ENCODE peak calls at places on chromosomes 11 and 22, in ten cellular contexts. One of them, this sample, is unnamed. For H3K4me1, the result is how much of the 10 kb centered on the place peaks cover.

GRCh38 chr22:44403930-44404329 is 91.2 kb upstream of the SHISAL1 start:
- DNase-seq in GM23248: no peak
- DNase-seq in prostate gland: no peak
- DNase-seq in fibroblast of lung: no peak
- DNase-seq in heart right ventricle: peak
- DNase-seq in CD8-positive, alpha-beta T cell: no peak
- DNase-seq in endodermal cell: peak
- DNase-seq in GM23338: no peak
- DNase-seq in kidney: peak
- DNase-seq in lower lobe of right lung: no peak
- DNase-seq in this sample: no peak

GRCh38 chr11:97832451-97832850 is 1188.3 kb upstream of the CNTN5 start:
- DNase-seq in GM23248: no peak
- DNase-seq in prostate gland: no peak
- DNase-seq in fibroblast of lung: no peak
- DNase-seq in heart right ventricle: no peak
- DNase-seq in CD8-positive, alpha-beta T cell: no peak
- DNase-seq in endodermal cell: no peak
- DNase-seq in GM23338: no peak
- DNase-seq in kidney: no peak
- DNase-seq in lower lobe of right lung: no peak
- DNase-seq in this sample: no peak

GRCh38 chr11:17014774-17015638 is 792 bp upstream of the PLEKHA7 start:
- DNase-seq in GM23248: peak
- DNase-seq in prostate gland: no peak
- DNase-seq in fibroblast of lung: peak
- DNase-seq in heart right ventricle: no peak
- DNase-seq in CD8-positive, alpha-beta T cell: no peak
- DNase-seq in endodermal cell: peak
- DNase-seq in GM23338: peak
- DNase-seq in kidney: no peak
- DNase-seq in lower lobe of right lung: no peak
- DNase-seq in this sample: no peak

GRCh38 chr11:5528495-5528894 is 12.0 kb upstream of the UBQLNL start:
- DNase-seq in GM23248: no peak
- DNase-seq in prostate gland: no peak
- DNase-seq in fibroblast of lung: no peak
- DNase-seq in heart right ventricle: no peak
- DNase-seq in CD8-positive, alpha-beta T cell: no peak
- DNase-seq in endodermal cell: no peak
- DNase-seq in GM23338: no peak
- DNase-seq in kidney: no peak
- DNase-seq in lower lobe of right lung: no peak
- DNase-seq in this sample: no peak

GRCh38 chr11:131688056-131688693 is 317.8 kb downstream of the NTM start:
- DNase-seq in GM23248: peak
- DNase-seq in prostate gland: no peak
- DNase-seq in fibroblast of lung: peak
- DNase-seq in heart right ventricle: peak
- DNase-seq in CD8-positive, alpha-beta T cell: no peak
- DNase-seq in endodermal cell: peak
- DNase-seq in GM23338: peak
- DNase-seq in kidney: peak
- DNase-seq in lower lobe of right lung: peak
- DNase-seq in this sample: peak

GRCh38 chr22:43186272-43187170 is at the start of gene TTLL12:
- DNase-seq in GM23248: peak
- DNase-seq in prostate gland: peak
- DNase-seq in fibroblast of lung: peak
- DNase-seq in heart right ventricle: peak
- DNase-seq in CD8-positive, alpha-beta T cell: peak
- DNase-seq in endodermal cell: peak
- DNase-seq in GM23338: peak
- DNase-seq in kidney: peak
- DNase-seq in lower lobe of right lung: peak
- DNase-seq in this sample: peak

GRCh38 chr11:61602775-61603569 is 22.1 kb upstream of the SYT7 start:
- DNase-seq in GM23248: peak
- DNase-seq in prostate gland: no peak
- DNase-seq in fibroblast of lung: peak
- DNase-seq in heart right ventricle: peak
- DNase-seq in CD8-positive, alpha-beta T cell: no peak
- DNase-seq in endodermal cell: no peak
- DNase-seq in GM23338: no peak
- DNase-seq in kidney: peak
- DNase-seq in lower lobe of right lung: no peak
- DNase-seq in this sample: peak

GRCh38 chr11:118569670-118570069 is 2.5 kb upstream of the ARCN1 start:
- DNase-seq in GM23248: no peak
- DNase-seq in prostate gland: no peak
- DNase-seq in fibroblast of lung: no peak
- DNase-seq in heart right ventricle: no peak
- DNase-seq in CD8-positive, alpha-beta T cell: no peak
- DNase-seq in endodermal cell: no peak
- DNase-seq in GM23338: no peak
- DNase-seq in kidney: no peak
- DNase-seq in lower lobe of right lung: no peak
- DNase-seq in this sample: no peak

GRCh38 chr22:38244106-38244505 is 28.7 kb downstream of the TMEM184B start:
- DNase-seq in GM23248: no peak
- DNase-seq in prostate gland: no peak
- DNase-seq in fibroblast of lung: no peak
- DNase-seq in heart right ventricle: no peak
- DNase-seq in CD8-positive, alpha-beta T cell: no peak
- DNase-seq in endodermal cell: no peak
- DNase-seq in GM23338: no peak
- DNase-seq in kidney: no peak
- DNase-seq in lower lobe of right lung: no peak
- DNase-seq in this sample: no peak
- H3K27ac ChIP-seq in GM23248: no peak
- H3K27ac ChIP-seq in prostate gland: no peak
- H3K27ac ChIP-seq in fibroblast of lung: peak
- H3K27ac ChIP-seq in heart right ventricle: no peak
- H3K27ac ChIP-seq in CD8-positive, alpha-beta T cell: no peak
- H3K27ac ChIP-seq in endodermal cell: no peak
- H3K27ac ChIP-seq in GM23338: no peak
- H3K27ac ChIP-seq in kidney: no peak
- H3K27ac ChIP-seq in lower lobe of right lung: peak
- H3K27ac ChIP-seq in this sample: no peak

GRCh38 chr22:30752771-30753170 is 58.1 kb downstream of the OSBP2 start:
- DNase-seq in GM23248: no peak
- DNase-seq in prostate gland: no peak
- DNase-seq in fibroblast of lung: no peak
- DNase-seq in heart right ventricle: no peak
- DNase-seq in CD8-positive, alpha-beta T cell: no peak
- DNase-seq in endodermal cell: no peak
- DNase-seq in GM23338: no peak
- DNase-seq in kidney: no peak
- DNase-seq in lower lobe of right lung: no peak
- DNase-seq in this sample: no peak

GRCh38 chr22:30753701-30754100 is 59.0 kb downstream of the OSBP2 start:
- DNase-seq in GM23248: no peak
- DNase-seq in prostate gland: no peak
- DNase-seq in fibroblast of lung: no peak
- DNase-seq in heart right ventricle: no peak
- DNase-seq in CD8-positive, alpha-beta T cell: no peak
- DNase-seq in endodermal cell: no peak
- DNase-seq in GM23338: no peak
- DNase-seq in kidney: no peak
- DNase-seq in lower lobe of right lung: no peak
- DNase-seq in this sample: no peak

GRCh38 chr22:30755760-30756124 is 61.1 kb downstream of the OSBP2 start:
- DNase-seq in GM23248: no peak
- DNase-seq in prostate gland: no peak
- DNase-seq in fibroblast of lung: no peak
- DNase-seq in heart right ventricle: no peak
- DNase-seq in CD8-positive, alpha-beta T cell: no peak
- DNase-seq in endodermal cell: no peak
- DNase-seq in GM23338: no peak
- DNase-seq in kidney: no peak
- DNase-seq in lower lobe of right lung: no peak
- DNase-seq in this sample: no peak

GRCh38 chr22:30754971-30755759 is 60.5 kb downstream of the OSBP2 start:
- DNase-seq in GM23248: peak
- DNase-seq in prostate gland: peak
- DNase-seq in fibroblast of lung: peak
- DNase-seq in heart right ventricle: no peak
- DNase-seq in CD8-positive, alpha-beta T cell: peak
- DNase-seq in endodermal cell: peak
- DNase-seq in GM23338: peak
- DNase-seq in kidney: no peak
- DNase-seq in lower lobe of right lung: no peak
- DNase-seq in this sample: no peak

GRCh38 chr22:30754521-30754920 is 59.8 kb downstream of the OSBP2 start:
- DNase-seq in GM23248: no peak
- DNase-seq in prostate gland: no peak
- DNase-seq in fibroblast of lung: no peak
- DNase-seq in heart right ventricle: no peak
- DNase-seq in CD8-positive, alpha-beta T cell: no peak
- DNase-seq in endodermal cell: no peak
- DNase-seq in GM23338: no peak
- DNase-seq in kidney: no peak
- DNase-seq in lower lobe of right lung: no peak
- DNase-seq in this sample: no peak
- H3K4me1 ChIP-seq in GM23248: under half
- H3K4me1 ChIP-seq in prostate gland: under half
- H3K4me1 ChIP-seq in fibroblast of lung: under half
- H3K4me1 ChIP-seq in heart right ventricle: under half
- H3K4me1 ChIP-seq in CD8-positive, alpha-beta T cell: under half
- H3K4me1 ChIP-seq in endodermal cell: under half
- H3K4me1 ChIP-seq in GM23338: under half
- H3K4me1 ChIP-seq in kidney: under half
- H3K4me1 ChIP-seq in lower lobe of right lung: under half
- H3K4me1 ChIP-seq in this sample: under half

GRCh38 chr22:48492371-48493320 is 1335.0 kb downstream of the BRD1 start:
- DNase-seq in GM23248: peak
- DNase-seq in prostate gland: peak
- DNase-seq in fibroblast of lung: peak
- DNase-seq in heart right ventricle: peak
- DNase-seq in CD8-positive, alpha-beta T cell: no peak
- DNase-seq in endodermal cell: peak
- DNase-seq in GM23338: peak
- DNase-seq in kidney: peak
- DNase-seq in lower lobe of right lung: peak
- DNase-seq in this sample: peak

GRCh38 chr22:48491451-48491941 is 1336.2 kb downstream of the BRD1 start:
- DNase-seq in GM23248: peak
- DNase-seq in prostate gland: no peak
- DNase-seq in fibroblast of lung: no peak
- DNase-seq in heart right ventricle: no peak
- DNase-seq in CD8-positive, alpha-beta T cell: no peak
- DNase-seq in endodermal cell: peak
- DNase-seq in GM23338: no peak
- DNase-seq in kidney: no peak
- DNase-seq in lower lobe of right lung: no peak
- DNase-seq in this sample: no peak

GRCh38 chr22:48489551-48490512 is 1337.8 kb downstream of the BRD1 start:
- DNase-seq in GM23248: peak
- DNase-seq in prostate gland: no peak
- DNase-seq in fibroblast of lung: peak
- DNase-seq in heart right ventricle: no peak
- DNase-seq in CD8-positive, alpha-beta T cell: no peak
- DNase-seq in endodermal cell: peak
- DNase-seq in GM23338: no peak
- DNase-seq in kidney: peak
- DNase-seq in lower lobe of right lung: no peak
- DNase-seq in this sample: no peak

GRCh38 chr22:48488611-48489456 is 1338.8 kb downstream of the BRD1 start:
- DNase-seq in GM23248: peak
- DNase-seq in prostate gland: no peak
- DNase-seq in fibroblast of lung: no peak
- DNase-seq in heart right ventricle: no peak
- DNase-seq in CD8-positive, alpha-beta T cell: no peak
- DNase-seq in endodermal cell: peak
- DNase-seq in GM23338: peak
- DNase-seq in kidney: no peak
- DNase-seq in lower lobe of right lung: no peak
- DNase-seq in this sample: peak

GRCh38 chr22:48490513-48491411 is 1336.9 kb downstream of the BRD1 start:
- DNase-seq in GM23248: peak
- DNase-seq in prostate gland: no peak
- DNase-seq in fibroblast of lung: no peak
- DNase-seq in heart right ventricle: no peak
- DNase-seq in CD8-positive, alpha-beta T cell: no peak
- DNase-seq in endodermal cell: peak
- DNase-seq in GM23338: no peak
- DNase-seq in kidney: no peak
- DNase-seq in lower lobe of right lung: no peak
- DNase-seq in this sample: no peak
- H3K4me3 ChIP-seq in GM23248: peak
- H3K4me3 ChIP-seq in prostate gland: peak
- H3K4me3 ChIP-seq in fibroblast of lung: no peak
- H3K4me3 ChIP-seq in heart right ventricle: no peak
- H3K4me3 ChIP-seq in CD8-positive, alpha-beta T cell: no peak
- H3K4me3 ChIP-seq in endodermal cell: peak
- H3K4me3 ChIP-seq in GM23338: peak
- H3K4me3 ChIP-seq in kidney: no peak
- H3K4me3 ChIP-seq in lower lobe of right lung: peak
- H3K4me3 ChIP-seq in this sample: no peak

GRCh38 chr11:329886-330253 is 9.2 kb upstream of the IFITM3 start:
- DNase-seq in GM23248: no peak
- DNase-seq in prostate gland: no peak
- DNase-seq in fibroblast of lung: no peak
- DNase-seq in heart right ventricle: no peak
- DNase-seq in CD8-positive, alpha-beta T cell: no peak
- DNase-seq in endodermal cell: peak
- DNase-seq in GM23338: no peak
- DNase-seq in kidney: peak
- DNase-seq in lower lobe of right lung: no peak
- DNase-seq in this sample: no peak

GRCh38 chr11:330307-330693 is 9.6 kb upstream of the IFITM3 start:
- DNase-seq in GM23248: no peak
- DNase-seq in prostate gland: no peak
- DNase-seq in fibroblast of lung: no peak
- DNase-seq in heart right ventricle: no peak
- DNase-seq in CD8-positive, alpha-beta T cell: no peak
- DNase-seq in endodermal cell: peak
- DNase-seq in GM23338: no peak
- DNase-seq in kidney: peak
- DNase-seq in lower lobe of right lung: no peak
- DNase-seq in this sample: no peak

GRCh38 chr11:331332-332060 is 10.8 kb upstream of the IFITM3 start:
- DNase-seq in GM23248: no peak
- DNase-seq in prostate gland: no peak
- DNase-seq in fibroblast of lung: no peak
- DNase-seq in heart right ventricle: no peak
- DNase-seq in CD8-positive, alpha-beta T cell: no peak
- DNase-seq in endodermal cell: peak
- DNase-seq in GM23338: no peak
- DNase-seq in kidney: peak
- DNase-seq in lower lobe of right lung: no peak
- DNase-seq in this sample: no peak

GRCh38 chr11:332651-333480 is 12.2 kb upstream of the IFITM3 start:
- DNase-seq in GM23248: no peak
- DNase-seq in prostate gland: no peak
- DNase-seq in fibroblast of lung: no peak
- DNase-seq in heart right ventricle: no peak
- DNase-seq in CD8-positive, alpha-beta T cell: no peak
- DNase-seq in endodermal cell: no peak
- DNase-seq in GM23338: no peak
- DNase-seq in kidney: no peak
- DNase-seq in lower lobe of right lung: no peak
- DNase-seq in this sample: no peak

DNA sequence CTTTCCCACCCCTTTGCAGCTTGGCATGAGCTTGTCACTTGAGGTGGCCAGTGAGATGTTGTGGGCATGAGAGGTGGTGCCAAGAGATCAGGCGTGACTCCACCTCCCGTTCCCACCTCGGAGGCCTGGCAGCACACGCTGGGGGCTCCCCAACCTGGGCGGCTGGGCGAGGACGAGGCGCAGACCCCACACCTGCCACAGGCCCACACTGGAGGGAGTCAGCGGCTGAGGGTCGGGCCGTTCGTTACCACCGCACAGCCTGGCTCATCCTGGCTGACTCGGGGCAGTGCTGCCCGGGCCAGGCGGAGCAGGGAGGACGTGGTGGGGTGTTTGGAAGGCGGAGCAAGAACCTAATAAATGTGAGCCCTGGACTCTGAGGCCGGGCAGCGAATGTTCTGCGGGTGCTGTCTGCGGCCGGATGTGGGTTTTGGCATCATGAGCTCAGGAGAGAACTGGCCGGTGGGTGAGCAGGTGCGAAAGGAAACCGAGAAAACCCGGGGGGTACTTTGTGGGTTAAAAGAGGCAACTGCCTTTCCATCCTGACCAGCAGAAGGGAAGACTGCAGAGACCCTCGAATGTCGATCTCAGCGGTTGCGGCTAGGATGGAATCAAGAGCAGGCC is 10.1 kb upstream of the IFITM3 start:
- DNase-seq in GM23248: no peak
- DNase-seq in prostate gland: no peak
- DNase-seq in fibroblast of lung: no peak
- DNase-seq in heart right ventricle: no peak
- DNase-seq in CD8-positive, alpha-beta T cell: no peak
- DNase-seq in endodermal cell: peak
- DNase-seq in GM23338: no peak
- DNase-seq in kidney: peak
- DNase-seq in lower lobe of right lung: no peak
- DNase-seq in this sample: no peak
- H3K27ac ChIP-seq in GM23248: no peak
- H3K27ac ChIP-seq in prostate gland: no peak
- H3K27ac ChIP-seq in fibroblast of lung: no peak
- H3K27ac ChIP-seq in heart right ventricle: no peak
- H3K27ac ChIP-seq in CD8-positive, alpha-beta T cell: peak
- H3K27ac ChIP-seq in endodermal cell: no peak
- H3K27ac ChIP-seq in GM23338: no peak
- H3K27ac ChIP-seq in kidney: no peak
- H3K27ac ChIP-seq in lower lobe of right lung: no peak
- H3K27ac ChIP-seq in this sample: no peak